ENCODE peak calls at places on chromosomes 2 and 18, in seven cellular contexts. J is RWPE1, W is GM06990, S is T-helper 1 cell, K is adipocyte, O is mesothelial cell of epicardium, I is left colon. M is an unnamed sample.

GRCh38 chr2:27808984-27809383 is 37.5 kb downstream of the MRPL33 start:
- DNase-seq in O (no peak), I (no peak), K (no peak), J (no peak), S (no peak), W (no peak), M (no peak)

GRCh38 chr18:75083131-75083530 is 125.8 kb downstream of the PTGR3 start:
- DNase-seq in W (no peak), S (no peak), O (no peak), K (no peak), I (no peak), J (no peak), M (no peak)

GRCh38 chr2:172806426-172807008 is 70.9 kb downstream of the RAPGEF4 start:
- DNase-seq in S (peak; percentile 8), J (peak; percentile 48), O (no peak), I (no peak), K (peak; percentile 80), W (peak; percentile 11), M (peak; percentile 74)

GRCh38 chr2:236157366-236157765 is 10.8 kb downstream of the GBX2 start:
- DNase-seq in J (no peak), S (no peak), W (no peak), K (no peak), I (no peak), O (no peak), M (no peak)

GRCh38 chr2:8604262-8604661 is 77.6 kb upstream of the ID2 start:
- DNase-seq in K (peak; percentile 2), I (no peak), S (no peak), W (no peak), O (no peak), J (no peak), M (peak; percentile 15)

GRCh38 chr2:15756011-15756550 is 164.4 kb downstream of the DDX1 start:
- DNase-seq in W (no peak), S (no peak), J (no peak), O (no peak), K (no peak), I (no peak), M (no peak)

GRCh38 chr2:240203031-240203841 is 62.8 kb upstream of the OTOS start:
- DNase-seq in J (no peak), I (no peak), W (no peak), K (no peak), S (no peak), O (no peak), M (no peak)

GRCh38 chr2:12881952-12882351 is 165.2 kb downstream of the TRIB2 start:
- DNase-seq in S (no peak), W (no peak), O (no peak), I (no peak), K (no peak), J (no peak), M (no peak)

GRCh38 chr2:79946046-79946445 is 358.5 kb downstream of the LRRTM1 start:
- DNase-seq in I (no peak), J (no peak), O (no peak), W (no peak), K (no peak), S (no peak), M (no peak)

GRCh38 chr18:31316974-31317373 is 986 bp upstream of the DSG1 start:
- DNase-seq in I (no peak), K (no peak), W (no peak), S (no peak), O (no peak), J (no peak), M (no peak)

GRCh38 chr2:85811173-85811849 is 57.5 kb downstream of the ATOH8 start:
- DNase-seq in S (no peak), O (no peak), J (no peak), I (no peak), W (no peak), K (peak; percentile 76), M (peak; percentile 49)

GRCh38 chr2:205767617-205768016 is 85.3 kb downstream of the NRP2 start:
- DNase-seq in W (no peak), J (no peak), O (no peak), K (no peak), S (no peak), I (no peak), M (no peak)

M was measured in astrocyte of the spinal cord.